ENCODE peak calls at places on chromosomes 6 and 20, in five cellular contexts. One of them, this sample, is unnamed.

GRCh38 chr6:47034421-47034820 is 7.7 kb downstream of the ADGRF1 start:
- DNase-seq in HFF-Myc: no peak
- DNase-seq in lower lobe of right lung: no peak
- DNase-seq in choroid plexus epithelial cell: peak; percentile 38
- DNase-seq in stimulated activated CD4-positive, alpha-beta T cell treated with anti-CD3 and anti-CD28 coated beads, Interleukin-4, amount 100 ng/mL, for 24 hours: no peak
- DNase-seq in this sample: no peak

GRCh38 chr20:32249030-32249738 is 28.3 kb upstream of the KIF3B start:
- DNase-seq in stimulated activated CD4-positive, alpha-beta T cell treated with anti-CD3 and anti-CD28 coated beads, Interleukin-4, amount 100 ng/mL, for 24 hours: peak; percentile 56
- DNase-seq in choroid plexus epithelial cell: no peak
- DNase-seq in HFF-Myc: no peak
- DNase-seq in lower lobe of right lung: no peak
- DNase-seq in this sample: no peak

GRCh38 chr6:152273638-152274037 is 363.5 kb downstream of the SYNE1 start:
- DNase-seq in stimulated activated CD4-positive, alpha-beta T cell treated with anti-CD3 and anti-CD28 coated beads, Interleukin-4, amount 100 ng/mL, for 24 hours: no peak
- DNase-seq in choroid plexus epithelial cell: no peak
- DNase-seq in HFF-Myc: no peak
- DNase-seq in lower lobe of right lung: no peak
- DNase-seq in this sample: no peak

GRCh38 chr20:21684671-21685070 is 20.8 kb upstream of the PAX1 start:
- DNase-seq in HFF-Myc: no peak
- DNase-seq in choroid plexus epithelial cell: no peak
- DNase-seq in lower lobe of right lung: no peak
- DNase-seq in stimulated activated CD4-positive, alpha-beta T cell treated with anti-CD3 and anti-CD28 coated beads, Interleukin-4, amount 100 ng/mL, for 24 hours: no peak
- DNase-seq in this sample: no peak

GRCh38 chr6:140071601-140072062 is 697.2 kb upstream of the CITED2 start:
- DNase-seq in lower lobe of right lung: no peak
- DNase-seq in HFF-Myc: no peak
- DNase-seq in stimulated activated CD4-positive, alpha-beta T cell treated with anti-CD3 and anti-CD28 coated beads, Interleukin-4, amount 100 ng/mL, for 24 hours: no peak
- DNase-seq in choroid plexus epithelial cell: peak; percentile 91
- DNase-seq in this sample: no peak

GRCh38 chr6:157887892-157888291 is 64.8 kb downstream of the SNX9 start:
- DNase-seq in choroid plexus epithelial cell: no peak
- DNase-seq in lower lobe of right lung: no peak
- DNase-seq in HFF-Myc: no peak
- DNase-seq in stimulated activated CD4-positive, alpha-beta T cell treated with anti-CD3 and anti-CD28 coated beads, Interleukin-4, amount 100 ng/mL, for 24 hours: no peak
- DNase-seq in this sample: no peak

GRCh38 chr6:34919651-34920050 is 30.6 kb downstream of the ANKS1A start:
- DNase-seq in stimulated activated CD4-positive, alpha-beta T cell treated with anti-CD3 and anti-CD28 coated beads, Interleukin-4, amount 100 ng/mL, for 24 hours: no peak
- DNase-seq in HFF-Myc: no peak
- DNase-seq in lower lobe of right lung: no peak
- DNase-seq in choroid plexus epithelial cell: no peak
- DNase-seq in this sample: no peak

GRCh38 chr6:15244605-15245360 is 1.1 kb upstream of the JARID2 start:
- DNase-seq in choroid plexus epithelial cell: peak; percentile 61
- DNase-seq in HFF-Myc: no peak
- DNase-seq in stimulated activated CD4-positive, alpha-beta T cell treated with anti-CD3 and anti-CD28 coated beads, Interleukin-4, amount 100 ng/mL, for 24 hours: peak; percentile 61
- DNase-seq in lower lobe of right lung: peak; percentile 84
- DNase-seq in this sample: no peak

GRCh38 chr20:56566621-56567020 is 33.6 kb downstream of the FAM209B start:
- DNase-seq in stimulated activated CD4-positive, alpha-beta T cell treated with anti-CD3 and anti-CD28 coated beads, Interleukin-4, amount 100 ng/mL, for 24 hours: no peak
- DNase-seq in choroid plexus epithelial cell: no peak
- DNase-seq in HFF-Myc: no peak
- DNase-seq in lower lobe of right lung: no peak
- DNase-seq in this sample: no peak

GRCh38 chr20:19802492-19803158 is 44.6 kb downstream of the RIN2 start:
- DNase-seq in lower lobe of right lung: no peak
- DNase-seq in HFF-Myc: no peak
- DNase-seq in stimulated activated CD4-positive, alpha-beta T cell treated with anti-CD3 and anti-CD28 coated beads, Interleukin-4, amount 100 ng/mL, for 24 hours: no peak
- DNase-seq in choroid plexus epithelial cell: no peak
- DNase-seq in this sample: no peak

GRCh38 chr20:36240076-36240475 is 3.8 kb downstream of the AAR2 start:
- DNase-seq in HFF-Myc: no peak
- DNase-seq in choroid plexus epithelial cell: no peak
- DNase-seq in stimulated activated CD4-positive, alpha-beta T cell treated with anti-CD3 and anti-CD28 coated beads, Interleukin-4, amount 100 ng/mL, for 24 hours: no peak
- DNase-seq in lower lobe of right lung: no peak
- DNase-seq in this sample: no peak

GRCh38 chr20:7136886-7137285 is 369.4 kb downstream of the BMP2 start:
- DNase-seq in HFF-Myc: no peak
- DNase-seq in stimulated activated CD4-positive, alpha-beta T cell treated with anti-CD3 and anti-CD28 coated beads, Interleukin-4, amount 100 ng/mL, for 24 hours: no peak
- DNase-seq in choroid plexus epithelial cell: no peak
- DNase-seq in lower lobe of right lung: no peak
- DNase-seq in this sample: no peak